ENCODE peak calls at places on chromosomes 6 and 20, in eight cellular contexts. L, U, J, V, K, N, D and P are unnamed samples.
A peak's percentile ranks its signal among the peaks of the same experiment; 100 is the strongest.

GRCh38 chr6:128005009-128005408 is 104.2 kb upstream of the THEMIS start:
- DNase-seq in V (no peak), L (no peak), D (no peak), J (no peak), K (no peak), U (no peak), N (peak; percentile 26), P (no peak)

GRCh38 chr6:41469951-41470340 is 76.2 kb upstream of the FOXP4 start:
- DNase-seq in V (peak; percentile 25), N (peak; percentile 7), D (no peak), U (peak; percentile 53), J (no peak), L (no peak), K (no peak), P (no peak)

GRCh38 chr20:58621906-58622548 is 29.1 kb upstream of the STX16 start:
- DNase-seq in L (no peak), D (no peak), U (no peak), V (no peak), K (no peak), N (no peak), J (no peak), P (no peak)

GRCh38 chr20:58717278-58718091 is 24.9 kb downstream of the NPEPL1 start:
- DNase-seq in K (no peak), J (no peak), L (no peak), N (no peak), V (no peak), D (peak; percentile 1), U (peak; percentile 24), P (no peak)

GRCh38 chr20:22352019-22352418 is 232.4 kb downstream of the FOXA2 start:
- DNase-seq in U (no peak), D (no peak), L (no peak), N (no peak), K (no peak), V (no peak), J (no peak), P (no peak)

GRCh38 chr6:156068870-156069269 is 613.2 kb upstream of the NOX3 start:
- DNase-seq in K (no peak), D (no peak), V (no peak), N (no peak), J (no peak), L (no peak), U (no peak), P (no peak)

GRCh38 chr20:53571555-53572286 is 21.9 kb downstream of the ZNF217 start:
- DNase-seq in U (no peak), V (no peak), L (no peak), J (no peak), N (no peak), K (no peak), D (no peak), P (no peak)

GRCh38 chr20:31894980-31895675 is 24.7 kb downstream of the TTLL9 start:
- DNase-seq in L (peak; percentile 25), N (peak; percentile 61), K (no peak), U (peak; percentile 59), V (peak; percentile 72), D (no peak), J (no peak), P (no peak)

GRCh38 chr6:42200035-42200434 is 5.3 kb upstream of the GUCA1B start:
- DNase-seq in N (peak; percentile 83), U (no peak), L (peak; percentile 80), J (peak; percentile 71), V (peak; percentile 58), K (no peak), D (no peak), P (no peak)

GRCh38 chr20:5989539-5989938 is 39.1 kb downstream of the MCM8 start:
- DNase-seq in L (no peak), K (no peak), J (no peak), V (no peak), U (no peak), N (no peak), D (no peak), P (no peak)

GRCh38 chr6:43277083-43277642 is 20.9 kb upstream of the SLC22A7 start:
- DNase-seq in N (no peak), J (no peak), L (no peak), D (no peak), U (no peak), K (no peak), V (no peak), P (no peak)
- TF ChIP-seq CTCF in N (no peak), J (no peak), L (no peak), D (no peak), U (no peak), K (no peak), V (no peak), P (no peak)

GRCh38 chr6:106966671-106967522 is 7.6 kb downstream of the CD24 start:
- DNase-seq in J (no peak), N (peak; percentile 23), L (no peak), U (no peak), K (no peak), D (no peak), V (no peak), P (no peak)

GRCh38 chr6:106967936-106968555 is 6.5 kb downstream of the CD24 start:
- DNase-seq in V (no peak), U (no peak), L (no peak), D (no peak), J (no peak), N (no peak), K (no peak), P (no peak)

GRCh38 chr6:106964099-106964498 is 10.4 kb downstream of the CD24 start:
- DNase-seq in N (no peak), V (no peak), L (no peak), K (no peak), D (no peak), U (no peak), J (no peak), P (no peak)

GRCh38 chr6:106964954-106965353 is 9.6 kb downstream of the CD24 start:
- DNase-seq in V (no peak), N (no peak), U (no peak), D (no peak), J (no peak), L (no peak), K (no peak), P (no peak)

GRCh38 chr6:106966229-106966628 is 8.3 kb downstream of the CD24 start:
- DNase-seq in U (no peak), K (no peak), N (no peak), J (no peak), L (no peak), V (no peak), D (no peak), P (no peak)
- TF ChIP-seq CTCF in U (no peak), K (no peak), N (no peak), J (no peak), L (peak; percentile 9), V (no peak), D (no peak), P (no peak)

DNA sequence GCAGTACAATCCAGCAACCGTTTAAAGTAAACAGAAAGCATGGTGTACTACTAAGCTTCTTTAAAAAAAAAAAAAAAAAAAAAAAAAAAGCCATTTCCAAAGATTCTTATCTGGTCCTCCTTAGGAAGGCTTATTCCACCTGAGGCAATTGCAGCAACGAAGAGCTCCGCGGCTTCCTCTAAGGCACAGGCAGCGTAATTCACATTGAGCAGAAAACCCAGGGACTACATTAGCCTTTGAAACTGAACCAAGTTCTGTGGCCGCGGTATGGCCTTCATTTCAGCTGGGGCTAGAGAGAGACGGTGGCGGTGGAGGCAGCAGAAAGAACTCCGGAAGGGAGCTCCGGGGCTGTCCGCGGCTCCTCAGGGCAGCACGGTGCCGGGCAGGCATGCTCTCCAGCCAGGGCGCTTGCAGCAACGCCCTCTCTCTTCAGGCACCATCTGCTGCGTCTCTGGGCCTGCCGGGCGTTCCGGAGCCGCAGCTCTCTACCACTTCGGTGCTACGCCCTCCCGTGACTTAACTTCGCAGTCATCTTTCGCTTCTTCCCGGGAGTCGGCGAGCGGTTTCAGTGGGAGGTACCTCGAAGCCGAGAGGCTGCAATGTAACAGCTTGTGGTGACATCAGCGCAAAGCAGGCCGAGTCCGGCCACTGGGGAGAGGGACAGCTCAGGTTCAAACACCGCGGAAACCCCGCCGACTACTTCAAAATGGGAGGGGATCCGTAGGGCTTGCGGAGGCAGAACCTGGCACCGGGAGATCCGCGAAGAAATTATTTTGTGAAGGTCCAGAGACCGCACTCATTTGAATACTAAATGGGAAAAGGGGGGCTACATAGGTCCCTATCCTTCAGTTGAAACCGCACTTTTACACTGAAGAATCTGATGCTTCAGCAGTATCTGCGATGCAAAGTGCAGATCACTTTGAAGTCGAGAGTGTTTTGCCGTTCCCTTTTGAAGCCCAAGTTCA is 100.0 kb downstream of the DST start:
- DNase-seq in K (peak; percentile 88), U (peak; percentile 96), N (peak; percentile 99), J (peak; percentile 95), L (peak; percentile 97), D (peak; percentile 78), V (peak; percentile 78), P (peak; percentile 75)
- TF ChIP-seq CTCF in K (peak; percentile 30), U (no peak), N (peak; percentile 30), J (no peak), L (peak; percentile 49), D (no peak), V (peak; percentile 15), P (peak; percentile 18)

DNA sequence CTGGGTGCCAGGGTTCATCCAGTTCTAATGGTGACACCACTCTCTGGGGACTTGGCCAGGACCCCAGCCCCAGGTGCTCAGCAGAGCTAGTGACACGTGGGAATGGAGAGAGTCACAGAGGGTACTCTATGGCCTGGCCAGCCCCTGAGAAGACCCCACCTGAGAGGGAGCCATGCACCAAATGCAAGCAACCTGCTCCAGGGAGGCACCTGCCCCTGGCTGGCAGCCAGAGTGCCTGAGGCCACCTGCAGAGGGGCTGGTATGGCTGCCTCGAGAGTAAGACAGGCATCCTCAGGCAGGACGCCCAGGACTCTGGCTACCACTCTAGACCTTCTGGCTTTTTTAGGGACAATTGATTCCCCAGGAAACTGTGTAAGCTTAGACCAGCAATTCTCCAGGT is 38.6 kb upstream of the CST7 start:
- DNase-seq in U (no peak), J (no peak), V (no peak), L (no peak), D (no peak), N (no peak), K (no peak), P (no peak)
- TF ChIP-seq CTCF in U (no peak), J (no peak), V (no peak), L (no peak), D (no peak), N (no peak), K (no peak), P (no peak)

GRCh38 chr6:147382945-147383554 is 125.4 kb upstream of the SAMD5 start:
- DNase-seq in L (peak; percentile 42), D (no peak), N (peak; percentile 48), U (no peak), K (no peak), J (peak; percentile 15), V (peak; percentile 35), P (no peak)
- TF ChIP-seq CTCF in L (peak; percentile 56), D (peak; percentile 77), N (peak; percentile 56), U (peak; percentile 46), K (peak; percentile 52), J (peak; percentile 39), V (peak; percentile 56), P (peak; percentile 66)

GRCh38 chr6:89352329-89353117 is at the start of gene UBE2J1:
- DNase-seq in D (peak; percentile 84), V (peak; percentile 82), J (no peak), N (peak; percentile 95), L (peak; percentile 90), K (peak; percentile 97), U (peak; percentile 97), P (peak; percentile 84)
- TF ChIP-seq CTCF in D (no peak), V (no peak), J (no peak), N (no peak), L (no peak), K (no peak), U (no peak), P (no peak)

GRCh38 chr20:41249781-41250281 is 67.7 kb downstream of the ZHX3 start:
- DNase-seq in U (no peak), D (peak; percentile 58), K (no peak), J (peak; percentile 21), L (peak; percentile 45), V (peak; percentile 71), N (peak; percentile 34), P (no peak)
- TF ChIP-seq CTCF in U (peak; percentile 20), D (peak; percentile 74), K (no peak), J (peak; percentile 33), L (peak; percentile 43), V (no peak), N (peak; percentile 12), P (peak; percentile 35)